ENCODE peak calls at places on chromosomes 16 and 17, in eight cellular contexts. E is prostate gland; P is left lung; X is pancreas; B is kidney; R is A549; T is IMR-90; K is CD4-positive, alpha-beta memory T cell. U is an unnamed sample.

GRCh38 chr17:31404028-31404949 is 12.8 kb downstream of the RAB11FIP4 start:
- DNase-seq in K (no peak), E (no peak), R (no peak), P (no peak), T (no peak), B (peak; percentile 51), X (no peak), U (peak; percentile 42)

GRCh38 chr17:49249292-49249794 is 18.8 kb upstream of the PHOSPHO1 start:
- DNase-seq in R (no peak), X (no peak), T (no peak), E (no peak), B (peak; percentile 80), K (no peak), P (peak; percentile 34), U (no peak)

GRCh38 chr17:22506861-22507260 is 814.5 kb downstream of the KCNJ18 start:
- DNase-seq in K (no peak), E (no peak), X (no peak), R (no peak), T (no peak), P (no peak), B (no peak), U (no peak)

GRCh38 chr17:68461589-68461988 is 4.3 kb upstream of the WIPI1 start:
- DNase-seq in P (no peak), E (no peak), B (no peak), K (no peak), R (no peak), X (no peak), T (no peak), U (no peak)

GRCh38 chr16:51151951-51152663 is 1.0 kb upstream of the SALL1 start:
- DNase-seq in P (no peak), K (no peak), B (peak; percentile 96), E (no peak), R (no peak), T (peak; percentile 80), X (no peak), U (no peak)

GRCh38 chr16:27945233-27945975 is 118.1 kb downstream of the GSG1L start:
- DNase-seq in E (no peak), P (no peak), X (no peak), B (no peak), K (no peak), T (no peak), R (no peak), U (no peak)

GRCh38 chr17:40351185-40352043 is 13.1 kb downstream of the GJD3 start:
- DNase-seq in X (no peak), E (no peak), B (no peak), P (peak; percentile 33), R (no peak), K (no peak), T (no peak), U (peak; percentile 76)

GRCh38 chr17:59620518-59621259 is 994 bp downstream of the CLTC start:
- DNase-seq in K (peak; percentile 42), X (peak; percentile 41), B (peak; percentile 62), P (peak; percentile 59), E (peak; percentile 27), T (no peak), R (peak; percentile 73), U (no peak)

GRCh38 chr16:28027055-28027454 is 36.5 kb downstream of the GSG1L start:
- DNase-seq in K (no peak), R (no peak), X (no peak), E (no peak), P (no peak), T (no peak), B (no peak), U (no peak)

GRCh38 chr17:19470529-19471261 is 59.7 kb downstream of the RNF112 start:
- DNase-seq in P (peak; percentile 64), K (no peak), E (peak; percentile 14), X (peak; percentile 17), T (peak; percentile 56), B (peak; percentile 86), R (no peak), U (no peak)

GRCh38 chr17:45035848-45036247 is 15.6 kb downstream of the DCAKD start:
- DNase-seq in X (no peak), B (no peak), P (no peak), E (no peak), T (no peak), K (no peak), R (no peak), U (no peak)

GRCh38 chr17:66507982-66508760 is 205.8 kb downstream of the PRKCA start:
- DNase-seq in R (peak; percentile 43), K (no peak), B (no peak), X (no peak), E (no peak), P (no peak), T (no peak), U (no peak)

GRCh38 chr16:56878455-56878854 is 13.4 kb downstream of the SLC12A3 start:
- DNase-seq in P (no peak), X (no peak), B (no peak), R (no peak), T (no peak), K (no peak), E (no peak), U (no peak)

GRCh38 chr16:69889295-69889964 is 61.7 kb upstream of the CLEC18A start:
- DNase-seq in K (no peak), E (no peak), B (no peak), P (no peak), T (no peak), R (no peak), X (no peak), U (no peak)

GRCh38 chr16:69888005-69888560 is 63.1 kb upstream of the CLEC18A start:
- DNase-seq in B (no peak), K (no peak), R (no peak), P (no peak), X (no peak), T (no peak), E (no peak), U (no peak)

GRCh38 chr16:69886726-69887125 is 64.4 kb upstream of the CLEC18A start:
- DNase-seq in K (no peak), R (no peak), P (no peak), T (no peak), E (no peak), X (no peak), B (no peak), U (no peak)

GRCh38 chr16:69883744-69884143 is 67.4 kb upstream of the CLEC18A start:
- DNase-seq in X (no peak), P (no peak), B (no peak), T (no peak), E (no peak), R (no peak), K (no peak), U (no peak)

GRCh38 chr16:69885722-69886121 is 65.4 kb upstream of the CLEC18A start:
- DNase-seq in E (no peak), K (no peak), X (no peak), P (no peak), B (no peak), T (no peak), R (no peak), U (no peak)
- H3K27ac ChIP-seq in E (no peak overlapping the region), K (no peak overlapping the region), X (no peak overlapping the region), P (no peak overlapping the region), B (no peak overlapping the region), T (no peak overlapping the region), R (no peak overlapping the region), U (no peak overlapping the region)

GRCh38 chr17:77319211-77320031 is 178.7 kb downstream of the SEC14L1 start:
- DNase-seq in E (peak; percentile 95), P (peak; percentile 92), T (peak; percentile 86), K (peak; percentile 39), B (peak; percentile 96), R (peak; percentile 95), X (peak; percentile 57), U (peak; percentile 93)
- H3K4me3 ChIP-seq in E (peak overlapping the region; percentile 37), P (peak overlapping the region; percentile 69), T (peak overlapping the region; percentile 36), K (no peak overlapping the region), B (peak overlapping the region; percentile 18), R (peak overlapping the region; percentile 64), X (no peak overlapping the region), U (peak overlapping the region; percentile 33)

GRCh38 chr16:85891776-85892166 is 7.2 kb upstream of the IRF8 start:
- DNase-seq in K (no peak), X (no peak), R (no peak), T (no peak), E (no peak), P (no peak), B (peak; percentile 81), U (no peak)
- H3K27ac ChIP-seq in K (no peak overlapping the region), X (no peak overlapping the region), R (peak overlapping the region; percentile 76), T (no peak overlapping the region), E (no peak overlapping the region), P (no peak overlapping the region), B (peak overlapping the region; percentile 13), U (no peak overlapping the region)

GRCh38 chr17:80738406-80738805 is 193.8 kb downstream of the RPTOR start:
- DNase-seq in B (no peak), E (no peak), P (no peak), R (no peak), K (no peak), T (no peak), X (no peak), U (no peak)

GRCh38 chr17:80738987-80739730 is 194.5 kb downstream of the RPTOR start:
- DNase-seq in P (no peak), E (no peak), R (no peak), T (no peak), X (no peak), B (no peak), K (peak; percentile 48), U (no peak)

GRCh38 chr17:80737106-80738019 is 192.7 kb downstream of the RPTOR start:
- DNase-seq in P (peak; percentile 53), E (no peak), T (no peak), B (no peak), K (no peak), X (no peak), R (no peak), U (peak; percentile 88)

GRCh38 chr17:80742091-80742490 is 197.5 kb downstream of the RPTOR start:
- DNase-seq in B (no peak), R (no peak), T (no peak), P (no peak), E (no peak), K (no peak), X (no peak), U (no peak)

GRCh38 chr17:80738020-80738380 is 193.4 kb downstream of the RPTOR start:
- DNase-seq in X (no peak), B (no peak), K (no peak), P (no peak), R (no peak), T (no peak), E (no peak), U (no peak)
- H3K4me3 ChIP-seq in X (no peak overlapping the region), B (no peak overlapping the region), K (no peak overlapping the region), P (no peak overlapping the region), R (no peak overlapping the region), T (no peak overlapping the region), E (no peak overlapping the region), U (no peak overlapping the region)

DNA sequence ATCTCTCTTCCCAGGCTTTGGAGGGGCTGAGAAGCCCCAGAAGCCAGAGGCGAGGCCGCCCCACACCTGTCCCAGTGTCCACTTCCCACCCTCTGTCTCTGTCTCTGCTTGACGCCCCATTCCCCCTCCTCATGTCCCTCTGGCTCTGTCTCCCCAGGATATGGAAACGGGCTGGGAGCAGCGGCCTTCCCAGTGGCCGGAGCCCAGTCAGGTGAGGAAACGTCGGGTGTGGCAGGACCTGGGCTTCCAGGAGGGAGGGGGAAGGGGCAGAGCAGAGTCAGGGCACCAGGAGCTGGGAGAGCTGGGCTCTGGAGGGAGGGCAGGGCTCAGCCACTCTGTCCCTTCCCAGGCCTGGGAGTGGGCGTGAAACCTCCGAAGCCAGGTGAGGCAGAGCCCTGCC is 10.6 kb upstream of the PKMYT1 start:
- DNase-seq in P (no peak), X (no peak), E (no peak), B (no peak), T (no peak), K (no peak), R (no peak), U (no peak)
- H3K27ac ChIP-seq in P (no peak overlapping the region), X (no peak overlapping the region), E (no peak overlapping the region), B (no peak overlapping the region), T (no peak overlapping the region), K (no peak overlapping the region), R (no peak overlapping the region), U (no peak overlapping the region)